ENCODE peak calls at places on chromosome 7, in five cellular contexts. One of them, this sample, is unnamed.
A peak's percentile ranks its signal among the peaks of the same experiment; 100 is the strongest.

GRCh38 chr7:149680316-149681025 is 92.9 kb downstream of the ZNF467 start:
- DNase-seq in GM10248: no peak
- DNase-seq in pancreas: no peak
- DNase-seq in tibial nerve: no peak
- DNase-seq in stomach: no peak
- DNase-seq in this sample: no peak

GRCh38 chr7:64654796-64655548 is 11.0 kb upstream of the ZNF107 start:
- DNase-seq in GM10248: no peak
- DNase-seq in pancreas: no peak
- DNase-seq in tibial nerve: no peak
- DNase-seq in stomach: no peak
- DNase-seq in this sample: no peak

GRCh38 chr7:8190121-8190895 is 71.7 kb downstream of the ICA1 start:
- DNase-seq in GM10248: peak; percentile 55
- DNase-seq in pancreas: peak; percentile 18
- DNase-seq in tibial nerve: peak; percentile 81
- DNase-seq in stomach: peak; percentile 40
- DNase-seq in this sample: peak; percentile 59

GRCh38 chr7:158816995-158817394 is 12.3 kb downstream of the ESYT2 start:
- DNase-seq in GM10248: no peak
- DNase-seq in pancreas: no peak
- DNase-seq in tibial nerve: no peak
- DNase-seq in stomach: peak; percentile 40
- DNase-seq in this sample: peak; percentile 67

GRCh38 chr7:2012981-2013380 is 219.8 kb downstream of the MAD1L1 start:
- DNase-seq in GM10248: no peak
- DNase-seq in pancreas: no peak
- DNase-seq in tibial nerve: no peak
- DNase-seq in stomach: peak; percentile 66
- DNase-seq in this sample: no peak

GRCh38 chr7:129612112-129613015 is 844 bp downstream of the NRF1 start:
- DNase-seq in GM10248: no peak
- DNase-seq in pancreas: peak; percentile 48
- DNase-seq in tibial nerve: peak; percentile 40
- DNase-seq in stomach: peak; percentile 50
- DNase-seq in this sample: peak; percentile 49

GRCh38 chr7:139714163-139714901 is 63.5 kb downstream of the HIPK2 start:
- DNase-seq in GM10248: peak; percentile 84
- DNase-seq in pancreas: no peak
- DNase-seq in tibial nerve: no peak
- DNase-seq in stomach: peak; percentile 26
- DNase-seq in this sample: peak; percentile 54

GRCh38 chr7:128974241-128974934 is 36.7 kb downstream of the IRF5 start:
- DNase-seq in GM10248: no peak
- DNase-seq in pancreas: no peak
- DNase-seq in tibial nerve: no peak
- DNase-seq in stomach: no peak
- DNase-seq in this sample: no peak

GRCh38 chr7:155369766-155370165 is 72.1 kb downstream of the INSIG1 start:
- DNase-seq in GM10248: no peak
- DNase-seq in pancreas: no peak
- DNase-seq in tibial nerve: no peak
- DNase-seq in stomach: no peak
- DNase-seq in this sample: no peak

GRCh38 chr7:155373359-155374273 is 75.9 kb downstream of the INSIG1 start:
- DNase-seq in GM10248: no peak
- DNase-seq in pancreas: no peak
- DNase-seq in tibial nerve: no peak
- DNase-seq in stomach: no peak
- DNase-seq in this sample: no peak

GRCh38 chr7:155372782-155373358 is 75.2 kb downstream of the INSIG1 start:
- DNase-seq in GM10248: no peak
- DNase-seq in pancreas: no peak
- DNase-seq in tibial nerve: no peak
- DNase-seq in stomach: no peak
- DNase-seq in this sample: no peak

GRCh38 chr7:155371331-155371883 is 73.7 kb downstream of the INSIG1 start:
- DNase-seq in GM10248: no peak
- DNase-seq in pancreas: no peak
- DNase-seq in tibial nerve: no peak
- DNase-seq in stomach: no peak
- DNase-seq in this sample: no peak

DNA sequence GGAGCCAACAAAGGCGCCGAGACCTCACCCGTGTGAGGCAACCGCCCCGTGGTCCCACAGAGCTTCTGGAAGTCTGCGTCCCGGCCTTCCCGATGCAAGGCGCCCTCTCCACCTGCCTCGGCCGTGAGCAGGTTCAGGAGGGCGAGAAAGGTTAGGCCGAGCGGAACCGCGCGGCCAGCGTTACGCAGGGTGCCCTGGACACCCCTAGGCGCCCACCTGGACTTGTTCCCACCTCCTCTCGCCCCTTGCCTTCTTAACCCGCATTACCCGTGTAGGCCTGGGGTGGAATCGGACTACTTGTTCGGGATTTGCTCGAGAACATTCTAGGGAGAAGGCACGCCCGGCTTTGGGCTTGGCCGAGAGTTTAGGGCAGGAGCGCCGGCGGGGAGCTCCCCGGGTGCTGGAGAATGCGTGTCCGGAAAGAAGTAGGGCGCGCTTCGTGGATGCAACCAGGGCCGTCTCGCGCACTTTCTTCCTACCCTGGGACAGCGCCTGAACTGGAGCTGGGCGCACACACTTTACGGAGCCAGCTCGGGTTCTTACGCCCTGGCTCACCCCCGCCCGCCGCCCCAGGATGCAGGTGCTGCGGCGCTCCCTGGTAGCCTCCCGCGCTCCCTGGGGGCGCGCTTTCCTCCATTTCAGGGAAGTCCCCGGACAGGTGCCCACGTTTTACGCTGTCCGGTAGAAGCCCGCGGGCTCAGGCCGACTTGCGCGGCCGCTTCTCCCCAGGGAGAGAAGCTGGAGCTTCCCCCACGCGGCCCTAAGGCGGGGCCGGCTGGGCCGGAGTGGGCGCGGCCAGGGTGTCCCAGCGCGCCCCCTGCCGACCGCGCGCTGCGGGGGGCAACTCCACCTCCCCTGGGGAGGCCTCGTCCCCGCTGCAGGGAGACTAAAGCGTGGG is 74.5 kb downstream of the INSIG1 start:
- DNase-seq in GM10248: peak; percentile 69
- DNase-seq in pancreas: no peak
- DNase-seq in tibial nerve: no peak
- DNase-seq in stomach: no peak
- DNase-seq in this sample: no peak
- TF ChIP-seq CTCF in GM10248: peak; percentile 67
- TF ChIP-seq CTCF in pancreas: peak; percentile 22
- TF ChIP-seq CTCF in tibial nerve: no peak
- TF ChIP-seq CTCF in stomach: peak; percentile 21
- TF ChIP-seq CTCF in this sample: peak; percentile 37

GRCh38 chr7:82736633-82737032 is 293.1 kb upstream of the CACNA2D1 start:
- DNase-seq in GM10248: no peak
- DNase-seq in pancreas: no peak
- DNase-seq in tibial nerve: no peak
- DNase-seq in stomach: no peak
- DNase-seq in this sample: no peak

GRCh38 chr7:82742163-82742562 is 298.6 kb upstream of the CACNA2D1 start:
- DNase-seq in GM10248: no peak
- DNase-seq in pancreas: no peak
- DNase-seq in tibial nerve: no peak
- DNase-seq in stomach: no peak
- DNase-seq in this sample: no peak

GRCh38 chr7:82745117-82745516 is 301.5 kb upstream of the CACNA2D1 start:
- DNase-seq in GM10248: no peak
- DNase-seq in pancreas: no peak
- DNase-seq in tibial nerve: no peak
- DNase-seq in stomach: no peak
- DNase-seq in this sample: no peak

GRCh38 chr7:82741493-82741892 is 297.9 kb upstream of the CACNA2D1 start:
- DNase-seq in GM10248: no peak
- DNase-seq in pancreas: no peak
- DNase-seq in tibial nerve: no peak
- DNase-seq in stomach: no peak
- DNase-seq in this sample: no peak

DNA sequence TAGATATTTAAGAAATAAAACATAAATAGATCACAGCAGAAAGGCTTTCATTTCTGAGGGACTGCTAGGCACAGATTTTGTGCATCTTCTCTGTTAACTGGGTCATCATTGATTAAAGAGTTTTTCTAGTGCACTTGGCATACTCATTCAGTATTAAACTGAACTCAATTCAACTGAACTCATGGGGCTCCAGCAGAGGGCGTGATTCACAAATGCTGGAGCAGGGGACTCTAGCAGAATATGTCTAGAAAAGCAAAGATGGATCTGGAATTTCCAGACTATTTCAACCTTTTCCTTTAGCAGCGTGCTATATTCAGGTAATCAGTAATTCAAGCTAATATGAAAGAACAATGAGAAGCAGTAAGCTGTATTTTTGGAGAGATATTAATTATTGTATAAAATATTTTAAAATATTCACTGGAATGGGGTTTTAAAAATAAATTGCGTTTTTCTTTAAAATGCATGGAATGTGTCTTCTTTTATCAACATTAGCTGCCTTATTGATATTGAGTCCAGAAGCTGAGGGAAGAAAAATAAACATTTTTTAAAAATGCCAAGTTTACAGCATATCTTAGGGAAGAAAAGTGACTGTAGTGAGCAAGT is 296.8 kb upstream of the CACNA2D1 start:
- DNase-seq in GM10248: no peak
- DNase-seq in pancreas: peak; percentile 23
- DNase-seq in tibial nerve: no peak
- DNase-seq in stomach: peak; percentile 49
- DNase-seq in this sample: peak; percentile 19
- TF ChIP-seq CTCF in GM10248: peak; percentile 52
- TF ChIP-seq CTCF in pancreas: peak; percentile 21
- TF ChIP-seq CTCF in tibial nerve: no peak
- TF ChIP-seq CTCF in stomach: peak; percentile 31
- TF ChIP-seq CTCF in this sample: no peak

GRCh38 chr7:142939226-142939910 is at the start of gene LLCFC1:
- DNase-seq in GM10248: peak; percentile 48
- DNase-seq in pancreas: peak; percentile 21
- DNase-seq in tibial nerve: no peak
- DNase-seq in stomach: peak; percentile 50
- DNase-seq in this sample: no peak
- TF ChIP-seq CTCF in GM10248: no peak
- TF ChIP-seq CTCF in pancreas: no peak
- TF ChIP-seq CTCF in tibial nerve: no peak
- TF ChIP-seq CTCF in stomach: peak; percentile 39
- TF ChIP-seq CTCF in this sample: no peak

GRCh38 chr7:121985476-121985875 is 112.5 kb downstream of the PTPRZ1 start:
- DNase-seq in GM10248: no peak
- DNase-seq in pancreas: no peak
- DNase-seq in tibial nerve: no peak
- DNase-seq in stomach: no peak
- DNase-seq in this sample: no peak
- TF ChIP-seq CTCF in GM10248: no peak
- TF ChIP-seq CTCF in pancreas: no peak
- TF ChIP-seq CTCF in tibial nerve: no peak
- TF ChIP-seq CTCF in stomach: no peak
- TF ChIP-seq CTCF in this sample: no peak

DNA sequence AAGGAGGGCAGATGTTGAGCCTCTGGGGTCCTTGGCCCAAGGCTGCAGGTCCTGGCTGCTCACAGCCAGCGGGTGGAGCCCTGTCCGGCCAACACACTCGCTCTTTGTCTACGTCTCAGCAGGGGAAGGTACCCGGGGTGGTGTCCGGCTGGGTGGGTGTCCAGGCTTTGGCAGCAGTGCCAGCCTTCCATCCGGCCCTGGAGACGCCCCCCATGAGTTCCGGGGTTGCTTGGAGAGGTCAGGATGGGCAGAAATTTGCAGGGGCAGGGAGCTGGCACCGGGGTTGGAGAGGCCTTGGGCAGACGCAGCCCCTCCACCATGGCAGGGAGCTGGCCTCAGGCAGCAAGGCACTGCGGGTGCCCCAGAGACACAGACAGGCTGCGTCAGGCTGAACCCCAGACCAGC is 42.2 kb upstream of the ELN start:
- DNase-seq in GM10248: no peak
- DNase-seq in pancreas: no peak
- DNase-seq in tibial nerve: no peak
- DNase-seq in stomach: no peak
- DNase-seq in this sample: no peak
- TF ChIP-seq CTCF in GM10248: no peak
- TF ChIP-seq CTCF in pancreas: no peak
- TF ChIP-seq CTCF in tibial nerve: no peak
- TF ChIP-seq CTCF in stomach: no peak
- TF ChIP-seq CTCF in this sample: no peak